ENCODE peak calls at places on chromosomes 7 and 10, in ten cellular contexts. O is memory B cell; I is COLO829; J is HEK293T; A is stimulated activated CD4-positive, alpha-beta T cell treated with anti-CD3 and anti-CD28 coated beads, Interleukin-4, amount 100 ng/mL, for 1 hour; B is Kasumi-1; U is left lung; X is AG20443; L is suprapubic skin; W is HuH-7.5. S is an unnamed sample.

GRCh38 chr7:2500701-2501100 is 18.9 kb upstream of the LFNG start:
- DNase-seq in L (no peak), A (no peak), X (no peak), J (no peak), U (no peak), I (no peak), O (no peak), B (no peak), W (no peak), S (no peak)

GRCh38 chr7:36507868-36508440 is 118.3 kb downstream of the ANLN start:
- DNase-seq in U (no peak), X (no peak), J (no peak), W (no peak), B (no peak), O (no peak), I (no peak), L (no peak), A (no peak), S (no peak)

GRCh38 chr10:74282151-74282852 is 131.3 kb downstream of the ADK start:
- DNase-seq in J (no peak), A (no peak), X (no peak), O (no peak), L (no peak), U (no peak), B (no peak), W (no peak), I (peak; percentile 26), S (no peak)

GRCh38 chr10:109743141-109744120 is 179.9 kb downstream of the XPNPEP1 start:
- DNase-seq in L (no peak), X (no peak), I (no peak), O (no peak), A (no peak), J (no peak), B (no peak), W (no peak), U (no peak), S (no peak)

GRCh38 chr7:18573410-18574234 is 78.1 kb downstream of the HDAC9 start:
- DNase-seq in J (no peak), U (peak; percentile 57), B (no peak), X (no peak), L (no peak), O (no peak), I (no peak), A (no peak), W (no peak), S (no peak)

GRCh38 chr10:96038476-96039387 is 4.7 kb upstream of the CCNJ start:
- DNase-seq in A (no peak), J (no peak), I (no peak), W (no peak), B (no peak), L (no peak), O (no peak), X (no peak), U (no peak), S (no peak)

GRCh38 chr7:74284781-74285259 is 4.4 kb upstream of the CLIP2 start:
- DNase-seq in W (no peak), X (no peak), B (no peak), O (peak; percentile 46), A (no peak), I (no peak), J (no peak), U (no peak), L (no peak), S (peak; percentile 83)

GRCh38 chr10:54667136-54667535 is 133.9 kb downstream of the PCDH15 start:
- DNase-seq in W (no peak), U (no peak), O (no peak), A (no peak), L (no peak), B (no peak), I (no peak), X (no peak), J (no peak), S (no peak)